ENCODE peak calls at places on chromosomes 2 and 18, in four cellular contexts. One of them, this sample, is unnamed.

GRCh38 chr2:159961005-159961404 is 101.4 kb downstream of the PLA2R1 start:
- DNase-seq in breast epithelium: no peak
- DNase-seq in ovary: no peak
- DNase-seq in lower leg skin: no peak
- DNase-seq in this sample: no peak

GRCh38 chr18:46174317-46175039 is 70.3 kb downstream of the HAUS1 start:
- DNase-seq in breast epithelium: peak
- DNase-seq in ovary: no peak
- DNase-seq in lower leg skin: no peak
- DNase-seq in this sample: no peak

GRCh38 chr2:239142296-239142695 is 258.5 kb downstream of the HDAC4 start:
- DNase-seq in breast epithelium: no peak
- DNase-seq in lower leg skin: no peak
- DNase-seq in ovary: no peak
- DNase-seq in this sample: no peak

GRCh38 chr2:196249860-196250259 is 78.5 kb upstream of the STK17B start:
- DNase-seq in lower leg skin: no peak
- DNase-seq in ovary: no peak
- DNase-seq in breast epithelium: no peak
- DNase-seq in this sample: no peak

GRCh38 chr2:64374686-64375085 is 79.3 kb upstream of the LGALSL start:
- DNase-seq in lower leg skin: no peak
- DNase-seq in ovary: no peak
- DNase-seq in breast epithelium: no peak
- DNase-seq in this sample: no peak

GRCh38 chr2:98027955-98028593 is 32.3 kb upstream of the TMEM131 start:
- DNase-seq in ovary: no peak
- DNase-seq in lower leg skin: no peak
- DNase-seq in breast epithelium: no peak
- DNase-seq in this sample: no peak

GRCh38 chr2:40016151-40016885 is 237.3 kb upstream of the THUMPD2 start:
- DNase-seq in lower leg skin: no peak
- DNase-seq in ovary: no peak
- DNase-seq in breast epithelium: no peak
- DNase-seq in this sample: no peak

GRCh38 chr2:156436477-156437085 is 402 bp downstream of the GPD2 start:
- DNase-seq in lower leg skin: no peak
- DNase-seq in breast epithelium: no peak
- DNase-seq in ovary: no peak
- DNase-seq in this sample: no peak

GRCh38 chr2:38508311-38509039 is 94.3 kb downstream of the HNRNPLL start:
- DNase-seq in ovary: peak
- DNase-seq in lower leg skin: peak
- DNase-seq in breast epithelium: peak
- DNase-seq in this sample: peak

GRCh38 chr2:208254871-208255556 is at the start of gene IDH1:
- DNase-seq in lower leg skin: peak
- DNase-seq in ovary: peak
- DNase-seq in breast epithelium: peak
- DNase-seq in this sample: peak
- TF ChIP-seq POLR2A in lower leg skin: no peak
- TF ChIP-seq POLR2A in ovary: no peak
- TF ChIP-seq POLR2A in breast epithelium: no peak
- TF ChIP-seq POLR2A in this sample: no peak

GRCh38 chr18:50722311-50722710 is 97.5 kb downstream of the MRO start:
- DNase-seq in lower leg skin: no peak
- DNase-seq in breast epithelium: no peak
- DNase-seq in ovary: no peak
- DNase-seq in this sample: no peak
- TF ChIP-seq POLR2A in lower leg skin: no peak
- TF ChIP-seq POLR2A in breast epithelium: no peak
- TF ChIP-seq POLR2A in ovary: no peak
- TF ChIP-seq POLR2A in this sample: no peak

DNA sequence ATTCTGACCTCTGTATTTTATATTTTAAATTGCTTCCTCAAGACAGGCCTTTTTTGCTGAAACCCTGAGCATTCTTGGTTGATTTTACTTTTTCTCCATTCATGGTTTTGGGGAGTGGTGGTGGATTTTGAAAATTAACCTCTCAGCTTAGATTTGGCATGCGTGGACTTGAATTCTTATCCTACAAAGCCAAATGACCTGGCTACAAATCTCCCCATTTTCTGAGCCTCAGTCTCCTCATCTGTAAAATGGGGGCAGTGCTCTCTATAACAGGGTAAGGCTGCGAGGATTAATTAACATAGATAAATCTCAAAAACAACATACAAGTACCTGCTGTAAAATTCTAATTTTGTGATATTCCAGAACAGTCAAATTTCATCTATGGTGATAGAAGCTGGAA is 103.4 kb upstream of the CDCA7 start:
- DNase-seq in lower leg skin: no peak
- DNase-seq in ovary: no peak
- DNase-seq in breast epithelium: no peak
- DNase-seq in this sample: no peak
- TF ChIP-seq POLR2A in lower leg skin: no peak
- TF ChIP-seq POLR2A in ovary: no peak
- TF ChIP-seq POLR2A in breast epithelium: no peak
- TF ChIP-seq POLR2A in this sample: no peak

DNA sequence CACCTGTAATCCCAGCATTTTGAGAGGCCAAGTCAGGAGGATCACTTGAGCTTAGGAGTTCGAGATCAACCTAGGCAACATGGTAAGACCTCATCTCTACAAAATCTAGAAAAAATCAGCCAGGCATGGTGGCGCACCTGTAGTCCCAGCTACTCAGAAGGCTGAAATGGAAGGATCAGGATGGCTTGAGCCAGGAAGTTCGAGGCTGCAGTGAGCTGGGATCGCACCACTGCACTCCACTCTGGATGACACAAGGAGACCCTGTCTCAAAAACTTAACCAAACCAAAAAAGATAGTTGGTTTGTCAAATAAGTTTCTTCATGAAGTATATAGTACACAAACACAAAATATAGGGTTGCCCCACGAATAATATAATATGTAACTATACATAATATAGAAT is 197.6 kb downstream of the DPP4 start:
- DNase-seq in breast epithelium: no peak
- DNase-seq in lower leg skin: no peak
- DNase-seq in ovary: no peak
- DNase-seq in this sample: no peak
- TF ChIP-seq POLR2A in breast epithelium: no peak
- TF ChIP-seq POLR2A in lower leg skin: no peak
- TF ChIP-seq POLR2A in ovary: no peak
- TF ChIP-seq POLR2A in this sample: no peak

DNA sequence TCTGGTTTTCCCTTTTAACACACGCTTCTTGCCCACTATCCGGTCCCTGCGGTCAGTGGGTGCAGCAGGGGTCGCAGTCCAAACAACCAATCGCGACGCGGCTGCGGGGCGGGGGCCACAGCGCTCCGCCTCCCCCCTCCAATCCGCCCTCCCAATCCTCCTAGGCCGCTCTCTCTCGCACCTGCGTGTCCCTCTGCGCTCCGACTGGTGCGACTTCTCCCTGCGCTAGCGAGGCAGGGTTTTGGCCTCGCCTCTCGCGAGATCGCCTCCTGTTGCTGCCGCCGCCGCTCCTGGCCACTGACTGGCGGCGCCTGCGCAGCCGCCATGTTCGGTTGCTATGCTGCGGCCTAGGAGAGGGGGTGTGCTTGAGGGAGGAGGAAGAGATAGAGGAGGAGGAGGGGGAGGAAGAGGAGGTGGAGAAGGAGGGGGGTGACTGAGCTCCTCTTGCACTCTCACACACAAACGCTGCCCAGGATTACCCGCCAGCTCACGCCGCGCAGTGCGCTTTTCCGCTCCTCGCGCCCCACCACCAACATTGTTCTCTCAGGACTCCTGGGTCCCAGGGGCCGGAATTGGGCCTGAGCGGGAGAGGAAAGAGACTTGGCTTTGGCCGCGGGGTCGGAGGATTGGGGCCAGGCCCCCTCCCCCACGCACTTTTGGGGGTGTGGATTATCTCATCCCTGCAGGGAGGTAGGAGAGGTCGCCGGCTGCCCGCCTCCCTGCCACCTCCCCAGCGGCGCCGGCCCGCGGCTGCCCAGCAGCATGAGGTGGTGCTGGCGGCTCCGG is at the start of gene PTPN4:
- DNase-seq in ovary: peak
- DNase-seq in lower leg skin: peak
- DNase-seq in breast epithelium: peak
- DNase-seq in this sample: peak
- TF ChIP-seq POLR2A in ovary: peak
- TF ChIP-seq POLR2A in lower leg skin: no peak
- TF ChIP-seq POLR2A in breast epithelium: peak
- TF ChIP-seq POLR2A in this sample: peak

GRCh38 chr18:3603460-3604259 is 153.7 kb downstream of the TGIF1 start:
- DNase-seq in lower leg skin: no peak
- DNase-seq in breast epithelium: no peak
- DNase-seq in ovary: peak
- DNase-seq in this sample: no peak
- TF ChIP-seq POLR2A in lower leg skin: no peak
- TF ChIP-seq POLR2A in breast epithelium: no peak
- TF ChIP-seq POLR2A in ovary: no peak
- TF ChIP-seq POLR2A in this sample: peak

GRCh38 chr2:177252808-177253531 is 11.6 kb downstream of the NFE2L2 start:
- DNase-seq in ovary: no peak
- DNase-seq in lower leg skin: no peak
- DNase-seq in breast epithelium: no peak
- DNase-seq in this sample: no peak
- TF ChIP-seq POLR2A in ovary: no peak
- TF ChIP-seq POLR2A in lower leg skin: no peak
- TF ChIP-seq POLR2A in breast epithelium: no peak
- TF ChIP-seq POLR2A in this sample: no peak